ENCODE peak calls at places on chromosomes 12 and 14, in four cellular contexts. F is OCI-LY7; O is sigmoid colon; U is CD8-positive, alpha-beta memory T cell. X is an unnamed sample.

GRCh38 chr14:83463500-83464098 is 1929.9 kb upstream of the SEL1L start:
- DNase-seq in O (no peak), U (no peak), F (peak; percentile 63), X (peak; percentile 10)

GRCh38 chr12:77893918-77894317 is 63.2 kb downstream of the NAV3 start:
- DNase-seq in O (no peak), F (no peak), U (no peak), X (no peak)

GRCh38 chr12:9364224-9365176 is 156.3 kb upstream of the PZP start:
- DNase-seq in O (no peak), U (no peak), F (peak; percentile 9), X (no peak)

GRCh38 chr12:13223176-13223806 is 26.8 kb downstream of the EMP1 start:
- DNase-seq in F (no peak), O (no peak), U (no peak), X (no peak)

GRCh38 chr14:88326352-88327103 is 3.5 kb upstream of the KCNK10 start:
- DNase-seq in U (no peak), F (no peak), O (no peak), X (no peak)

GRCh38 chr14:32203928-32204357 is 874 bp upstream of the RNU6-8 start:
- DNase-seq in U (peak; percentile 46), F (no peak), O (peak; percentile 64), X (no peak)

GRCh38 chr12:9867531-9867930 is 1.6 kb downstream of the CLEC2B start:
- DNase-seq in F (no peak), O (no peak), U (no peak), X (no peak)

GRCh38 chr14:88831285-88831684 is 6.8 kb downstream of the TTC8 start:
- DNase-seq in F (no peak), O (no peak), U (no peak), X (no peak)

GRCh38 chr14:95516554-95517209 is at the start of gene SYNE3:
- DNase-seq in U (peak; percentile 62), F (no peak), O (peak; percentile 77), X (peak; percentile 91)

GRCh38 chr12:124369055-124369900 is 74.4 kb downstream of the RFLNA start:
- DNase-seq in O (peak; percentile 97), U (no peak), F (no peak), X (peak; percentile 95)

GRCh38 chr12:101455685-101456084 is 19.5 kb upstream of the SPIC start:
- DNase-seq in F (no peak), U (no peak), O (no peak), X (no peak)

GRCh38 chr12:95218852-95219171 is 1.2 kb downstream of the VEZT start:
- DNase-seq in F (peak; percentile 74), U (no peak), O (no peak), X (no peak)

GRCh38 chr14:20601522-20601921 is 10.3 kb upstream of the RNASE12 start:
- DNase-seq in F (no peak), O (no peak), U (no peak), X (no peak)

GRCh38 chr12:114306646-114307045 is 99.3 kb downstream of the TBX5 start:
- DNase-seq in O (no peak), F (no peak), U (no peak), X (no peak)

GRCh38 chr12:103241184-103241583 is 254.6 kb downstream of the C12orf42 start:
- DNase-seq in U (no peak), O (no peak), F (no peak), X (no peak)

GRCh38 chr12:116389990-116390655 is 112.6 kb upstream of the MED13L start:
- DNase-seq in F (no peak), O (no peak), U (no peak), X (no peak)

GRCh38 chr12:131058700-131059099 is 105.0 kb downstream of the ADGRD1 start:
- DNase-seq in U (no peak), O (no peak), F (no peak), X (no peak)

GRCh38 chr12:15423629-15424028 is 101.3 kb downstream of the PTPRO start:
- DNase-seq in U (no peak), O (no peak), F (no peak), X (no peak)

GRCh38 chr14:102629700-102630365 is 37.4 kb downstream of the RCOR1 start:
- DNase-seq in U (no peak), F (no peak), O (no peak), X (no peak)

GRCh38 chr12:495466-495865 is 35.7 kb downstream of the B4GALNT3 start:
- DNase-seq in O (no peak), F (no peak), U (no peak), X (no peak)

GRCh38 chr14:91873476-91874265 is 6.3 kb upstream of the TC2N start:
- DNase-seq in F (peak; percentile 89), O (no peak), U (peak; percentile 90), X (no peak)

GRCh38 chr12:510071-510825 is 50.5 kb downstream of the B4GALNT3 start:
- DNase-seq in F (no peak), O (no peak), U (no peak), X (no peak)

GRCh38 chr12:26271889-26272492 is 76.6 kb downstream of the SSPN start:
- DNase-seq in O (peak; percentile 89), U (no peak), F (no peak), X (peak; percentile 96)

GRCh38 chr12:67155863-67156262 is 113.3 kb upstream of the CAND1 start:
- DNase-seq in U (no peak), F (no peak), O (no peak), X (no peak)

DNA sequence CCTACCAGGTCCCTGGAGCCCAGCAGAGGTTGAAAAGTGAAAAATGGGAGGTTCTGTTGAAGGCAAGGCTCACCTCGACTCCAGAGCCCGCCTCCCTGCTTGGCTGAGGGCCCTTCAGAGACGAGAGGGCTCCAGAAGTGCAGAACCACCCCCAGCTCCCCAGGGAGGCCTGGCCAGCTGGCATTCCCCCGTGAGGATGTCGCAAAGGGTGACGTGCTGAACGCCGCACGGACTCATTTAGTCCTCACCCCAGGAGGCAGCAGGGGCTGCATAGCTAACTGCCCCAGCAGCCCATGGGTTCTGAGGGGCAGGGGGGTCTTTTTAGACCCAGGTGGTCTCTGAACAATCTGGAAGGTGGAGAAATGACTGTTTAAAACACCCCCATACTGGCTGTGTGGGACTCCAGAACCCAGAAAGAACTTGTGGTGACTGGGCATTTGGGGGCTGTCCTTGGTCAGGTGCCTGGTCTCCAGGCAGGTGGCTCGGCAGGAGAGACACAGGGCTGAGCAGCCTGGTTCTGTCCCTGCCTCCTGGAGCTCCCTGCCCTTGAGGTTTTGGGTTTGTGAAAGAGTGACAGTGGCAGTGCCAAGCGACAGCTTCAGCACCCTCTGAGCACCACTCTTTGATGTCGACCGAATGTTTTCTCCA is 32.0 kb downstream of the ANAPC7 start:
- DNase-seq in U (no peak), O (no peak), F (peak; percentile 89), X (no peak)
- H3K4me1 ChIP-seq in U (no peaks in the 10 kb centered on the region), O (peaks cover 51% of the 10 kb centered on the region), F (peaks cover 84% of the 10 kb centered on the region), X (no peaks in the 10 kb centered on the region)

DNA sequence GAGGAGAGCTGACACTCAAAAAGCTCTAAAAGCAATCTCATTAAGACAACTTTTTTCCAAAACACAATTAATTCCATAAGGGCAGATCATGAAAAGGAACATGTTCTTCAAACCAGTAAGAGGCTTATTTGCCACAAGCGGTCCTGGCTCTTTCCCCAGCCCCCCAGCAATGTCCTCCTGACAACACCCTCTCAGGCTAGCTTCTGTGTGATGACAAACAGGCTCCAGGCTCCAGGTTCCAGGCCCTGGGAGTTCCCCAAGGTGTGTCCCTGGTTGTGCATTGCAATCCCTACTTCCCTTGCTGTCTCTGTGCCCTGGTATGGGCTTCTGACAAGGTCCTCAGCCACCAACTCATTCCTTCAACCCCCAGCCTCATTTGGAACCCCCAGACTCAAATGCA is 8.9 kb downstream of the HVCN1 start:
- DNase-seq in O (no peak), U (no peak), F (no peak), X (no peak)
- H3K4me1 ChIP-seq in O (no peaks in the 10 kb centered on the region), U (peaks cover 22% of the 10 kb centered on the region), F (peaks cover 46% of the 10 kb centered on the region), X (peaks cover 3% of the 10 kb centered on the region)

DNA sequence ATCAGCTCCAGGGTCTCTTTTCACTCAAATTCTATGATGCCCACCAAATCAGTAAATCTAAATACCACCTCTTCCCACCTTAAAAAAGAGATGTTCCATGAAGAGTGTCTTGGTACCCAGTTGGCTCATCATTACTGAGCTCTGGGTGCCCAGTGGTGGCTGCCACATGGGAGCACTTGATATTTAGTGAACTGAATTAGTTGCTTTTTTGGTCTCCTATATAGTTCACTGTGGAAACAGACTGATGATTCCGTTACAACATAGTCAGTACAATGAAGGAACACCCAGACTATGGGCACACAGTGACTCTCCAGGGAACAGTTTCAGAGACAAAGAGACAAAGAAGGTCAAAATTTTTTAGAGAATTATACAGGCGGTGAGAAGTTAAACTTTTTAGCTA is 14.7 kb upstream of the YY1 start:
- DNase-seq in U (no peak), F (no peak), O (no peak), X (no peak)
- H3K4me1 ChIP-seq in U (peaks cover 47% of the 10 kb centered on the region), F (peaks cover 35% of the 10 kb centered on the region), O (peaks cover 27% of the 10 kb centered on the region), X (no peaks in the 10 kb centered on the region)

DNA sequence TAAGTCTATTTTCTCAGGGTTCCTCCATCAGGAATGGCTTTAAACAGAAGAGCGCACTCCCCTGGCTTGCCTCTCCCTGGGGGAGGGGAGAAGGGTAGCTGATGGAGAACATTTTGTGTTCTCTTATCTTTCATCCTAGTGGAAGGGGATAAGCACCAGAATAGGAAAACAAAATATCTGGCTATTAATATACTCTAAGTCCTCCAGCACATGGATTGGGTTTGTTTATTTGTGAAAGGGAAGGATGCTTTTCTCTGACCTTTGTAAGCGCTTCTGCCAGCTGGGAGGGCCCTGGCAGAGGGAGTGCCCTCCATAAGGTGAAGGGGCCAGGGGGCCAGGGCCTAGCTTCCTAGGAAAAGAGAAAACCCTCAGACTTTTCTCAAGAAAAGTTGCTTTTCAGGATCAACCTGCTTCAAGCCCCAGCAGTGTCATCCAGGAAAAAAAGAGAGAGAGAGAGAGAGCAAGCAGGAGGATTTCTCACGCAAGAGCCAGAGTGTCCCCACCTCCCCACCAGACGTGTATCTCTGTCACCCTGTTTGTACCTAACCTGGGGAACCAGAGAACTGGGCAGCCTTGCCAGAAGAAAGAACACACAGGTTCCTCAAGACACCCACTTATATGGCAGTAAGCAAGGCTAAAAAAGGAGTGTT is 34.2 kb upstream of the ATP2A2 start:
- DNase-seq in U (no peak), O (no peak), F (no peak), X (peak; percentile 65)
- H3K4me1 ChIP-seq in U (no peaks in the 10 kb centered on the region), O (peaks cover 36% of the 10 kb centered on the region), F (peaks cover 5% of the 10 kb centered on the region), X (peaks cover 15% of the 10 kb centered on the region)

GRCh38 chr14:45083979-45084722 is at the start of gene PRPF39:
- DNase-seq in U (peak; percentile 96), O (peak; percentile 96), F (peak; percentile 96), X (peak; percentile 98)

GRCh38 chr14:45089813-45090212 is 5.9 kb downstream of the PRPF39 start:
- DNase-seq in F (no peak), O (no peak), U (no peak), X (no peak)

GRCh38 chr14:45082420-45082819 is 1.5 kb upstream of the PRPF39 start:
- DNase-seq in F (no peak), O (no peak), U (no peak), X (no peak)

GRCh38 chr14:45083622-45083978 is 316 bp upstream of the PRPF39 start:
- DNase-seq in U (no peak), O (no peak), F (no peak), X (no peak)

GRCh38 chr14:45085004-45085403 is 1.1 kb downstream of the PRPF39 start:
- DNase-seq in U (no peak), O (no peak), F (peak; percentile 35), X (no peak)
- H3K4me1 ChIP-seq in U (peaks cover 45% of the 10 kb centered on the region), O (peaks cover 54% of the 10 kb centered on the region), F (peaks cover 45% of the 10 kb centered on the region), X (peaks cover 3% of the 10 kb centered on the region)

X was measured in right cardiac atrium.